ENCODE peak calls at places on chromosomes 1 and 21, in four cellular contexts. J, O, C and M are unnamed samples.

GRCh38 chr1:69523032-69523431 is 44.7 kb upstream of the LRRC7 start:
- DNase-seq in J (no peak), O (no peak), C (no peak), M (peak; percentile 87)

GRCh38 chr1:182407724-182408123 is 7.3 kb upstream of the TEDDM1 start:
- DNase-seq in J (no peak), O (no peak), C (no peak), M (no peak)

GRCh38 chr1:155082941-155083541 is 4.4 kb downstream of the EFNA3 start:
- DNase-seq in J (no peak), O (no peak), C (no peak), M (no peak)

GRCh38 chr1:23664837-23665795 is 26.5 kb upstream of the RPL11 start:
- DNase-seq in J (peak; percentile 66), O (no peak), C (no peak), M (no peak)

GRCh38 chr1:160978510-160978927 is 23.9 kb upstream of the ITLN2 start:
- DNase-seq in J (no peak), O (no peak), C (no peak), M (no peak)

GRCh38 chr1:80915491-80915890 is 885.2 kb upstream of the ADGRL2 start:
- DNase-seq in J (no peak), O (no peak), C (no peak), M (no peak)

GRCh38 chr21:27681038-27681437 is 714.1 kb upstream of the ADAMTS5 start:
- DNase-seq in J (no peak), O (no peak), C (no peak), M (peak; percentile 46)

GRCh38 chr1:153773004-153773921 is 1.9 kb upstream of the SLC27A3 start:
- DNase-seq in J (no peak), O (no peak), C (no peak), M (no peak)

GRCh38 chr1:112140743-112141142 is 151.3 kb upstream of the KCND3 start:
- DNase-seq in J (no peak), O (no peak), C (no peak), M (no peak)

GRCh38 chr1:204731509-204731908 is 46.0 kb upstream of the LRRN2 start:
- DNase-seq in J (no peak), O (no peak), C (no peak), M (no peak)

GRCh38 chr1:119626841-119627240 is 21.2 kb downstream of the ZNF697 start:
- DNase-seq in J (no peak), O (no peak), C (no peak), M (peak; percentile 68)

GRCh38 chr1:95201905-95202304 is 32.1 kb upstream of the RWDD3 start:
- DNase-seq in J (no peak), O (no peak), C (no peak), M (peak; percentile 26)

GRCh38 chr1:167893798-167894197 is 20.1 kb downstream of the ADCY10 start:
- DNase-seq in J (peak; percentile 21), O (no peak), C (no peak), M (no peak)

GRCh38 chr21:27885296-27885711 is 918.4 kb upstream of the ADAMTS5 start:
- DNase-seq in J (no peak), O (no peak), C (no peak), M (no peak)

GRCh38 chr1:209172286-209172685 is 411.2 kb upstream of the CAMK1G start:
- DNase-seq in J (peak; percentile 70), O (no peak), C (no peak), M (no peak)

GRCh38 chr1:14922942-14923341 is 230.6 kb upstream of the TMEM51 start:
- DNase-seq in J (no peak), O (no peak), C (no peak), M (no peak)

GRCh38 chr1:14925336-14926136 is 228.0 kb upstream of the TMEM51 start:
- DNase-seq in J (peak; percentile 88), O (no peak), C (no peak), M (no peak)

GRCh38 chr1:14924455-14925325 is 228.9 kb upstream of the TMEM51 start:
- DNase-seq in J (peak; percentile 77), O (no peak), C (no peak), M (peak; percentile 59)

GRCh38 chr1:14924012-14924452 is 229.5 kb upstream of the TMEM51 start:
- DNase-seq in J (no peak), O (no peak), C (no peak), M (peak; percentile 71)

GRCh38 chr1:14923400-14924011 is 230.0 kb upstream of the TMEM51 start:
- DNase-seq in J (no peak), O (no peak), C (no peak), M (no peak)
- H4K8ac ChIP-seq in J (no peak overlapping the region), O (no peak overlapping the region), C (no peak overlapping the region), M (peak overlapping the region; percentile 63)

GRCh38 chr1:226529891-226530290 is 18.7 kb upstream of the STUM start:
- DNase-seq in J (no peak), O (no peak), C (no peak), M (no peak)

GRCh38 chr1:226523646-226524406 is 24.7 kb upstream of the STUM start:
- DNase-seq in J (no peak), O (no peak), C (no peak), M (no peak)

GRCh38 chr1:226524547-226524946 is 24.0 kb upstream of the STUM start:
- DNase-seq in J (no peak), O (no peak), C (no peak), M (no peak)

GRCh38 chr1:226525750-226526149 is 22.8 kb upstream of the STUM start:
- DNase-seq in J (no peak), O (no peak), C (no peak), M (peak; percentile 4)

DNA sequence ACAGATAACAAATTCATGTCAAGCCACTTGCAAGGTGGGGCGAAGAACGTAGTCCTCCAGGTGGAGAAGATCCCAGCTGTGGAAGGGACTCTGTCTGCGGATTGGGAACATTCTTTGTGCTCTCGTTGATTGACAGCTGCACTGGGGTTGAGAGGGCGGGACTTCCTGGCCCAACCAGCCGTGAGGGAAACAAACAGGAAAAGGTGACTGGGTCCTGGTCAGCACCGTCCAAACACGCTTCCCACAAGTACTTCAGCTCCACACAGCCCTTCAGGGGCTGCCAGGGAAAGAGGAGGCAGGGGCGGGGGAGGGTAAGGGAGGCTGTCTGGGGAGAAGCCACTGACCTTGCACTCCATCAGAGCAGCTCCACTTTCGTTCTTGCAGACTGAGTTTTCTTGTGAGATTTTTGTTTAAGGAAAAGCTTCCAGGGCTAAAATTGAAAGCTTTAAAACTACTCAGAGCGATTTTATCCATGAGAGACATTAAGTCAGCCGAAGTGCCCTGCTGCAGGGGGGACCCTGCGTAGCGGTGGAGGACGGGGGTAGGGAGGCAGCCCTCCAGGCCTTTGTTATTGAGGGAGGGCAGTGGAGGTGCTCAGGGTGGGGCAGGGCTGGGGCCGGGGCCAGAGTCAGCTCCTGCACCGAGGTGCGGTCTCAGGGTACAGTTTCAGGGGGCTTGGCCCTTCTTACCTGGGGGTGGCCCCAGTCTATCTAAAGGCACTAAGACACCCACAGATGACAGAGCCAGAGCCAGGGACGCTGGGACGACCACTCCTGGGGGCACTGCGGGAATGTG is 21.6 kb upstream of the STUM start:
- DNase-seq in J (peak; percentile 89), O (no peak), C (peak; percentile 9), M (peak; percentile 9)
- H4K8ac ChIP-seq in J (peak overlapping the region; percentile 98), O (peak overlapping the region; percentile 94), C (no peak overlapping the region), M (peak overlapping the region; percentile 69)

GRCh38 chr1:43545686-43546387 is 15.2 kb downstream of the PTPRF start:
- DNase-seq in J (peak; percentile 97), O (no peak), C (peak; percentile 89), M (no peak)

GRCh38 chr1:43547538-43548072 is 16.9 kb downstream of the PTPRF start:
- DNase-seq in J (no peak), O (no peak), C (no peak), M (no peak)

GRCh38 chr1:43548285-43549271 is 17.9 kb downstream of the PTPRF start:
- DNase-seq in J (peak; percentile 85), O (no peak), C (no peak), M (no peak)

GRCh38 chr1:43545321-43545685 is 14.6 kb downstream of the PTPRF start:
- DNase-seq in J (no peak), O (no peak), C (no peak), M (no peak)

GRCh38 chr1:43546388-43547100 is 15.9 kb downstream of the PTPRF start:
- DNase-seq in J (no peak), O (no peak), C (no peak), M (no peak)
- H4K8ac ChIP-seq in J (no peak overlapping the region), O (no peak overlapping the region), C (no peak overlapping the region), M (no peak overlapping the region)

GRCh38 chr1:30634507-30634906 is 88.9 kb downstream of the MATN1 start:
- DNase-seq in J (no peak), O (no peak), C (no peak), M (no peak)
- H4K8ac ChIP-seq in J (no peak overlapping the region), O (no peak overlapping the region), C (no peak overlapping the region), M (no peak overlapping the region)

DNA sequence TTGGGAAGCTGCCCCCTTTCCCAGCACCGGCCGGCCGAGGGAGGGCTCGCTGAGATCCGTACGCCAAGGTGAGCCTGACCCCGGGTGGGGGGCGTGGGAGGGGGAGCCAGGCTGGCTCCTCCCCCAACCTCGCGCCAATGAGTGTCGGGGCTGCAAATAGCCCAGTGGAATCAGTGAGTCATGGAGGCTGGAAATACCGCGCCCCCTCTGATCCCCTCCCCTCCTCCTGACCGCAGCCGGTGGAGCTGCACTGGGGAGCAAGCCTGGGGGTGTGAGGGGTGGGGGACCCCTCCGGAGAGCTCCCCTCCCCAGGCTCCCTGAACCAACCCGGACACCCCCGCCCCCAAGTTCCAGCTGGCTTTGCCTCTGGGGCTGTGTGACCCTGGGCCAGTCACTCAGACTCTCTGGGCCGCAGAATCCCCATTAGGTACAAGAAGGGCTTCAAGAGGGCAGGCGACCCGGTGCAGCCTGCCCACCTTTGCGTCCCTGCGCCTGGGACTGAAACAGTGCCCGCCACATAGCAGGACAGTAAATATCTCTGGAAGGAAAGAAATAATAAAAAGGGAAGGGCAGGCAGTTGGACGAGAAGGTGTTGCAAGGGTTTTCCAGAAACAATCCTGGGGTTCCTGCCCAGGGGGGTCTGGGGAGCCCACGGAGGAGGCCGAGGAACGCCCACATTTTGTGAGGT is 4.5 kb downstream of the HSPB7 start:
- DNase-seq in J (peak; percentile 93), O (no peak), C (no peak), M (peak; percentile 70)
- H4K8ac ChIP-seq in J (no peak overlapping the region), O (peak overlapping the region; percentile 45), C (no peak overlapping the region), M (peak overlapping the region; percentile 78)